ENCODE peak calls at places on chromosome 20, in six cellular contexts. One of them, this sample, is unnamed.

GRCh38 chr20:62501801-62502495 is 26.2 kb upstream of the GATA5 start:
- DNase-seq in caudate nucleus: no peak
- DNase-seq in T-helper 9 cell: peak; percentile 21
- DNase-seq in activated CD4-positive, alpha-beta T cell treated with anti-CD3 and anti-CD28 coated beads, Interleukin-2, amount 50 U/mL, for 4 hours: peak; percentile 61
- DNase-seq in H1: no peak
- DNase-seq in HFFc6: peak; percentile 6
- DNase-seq in this sample: no peak

GRCh38 chr20:35604444-35604750 is 11.2 kb upstream of the SPAG4 start:
- DNase-seq in caudate nucleus: no peak
- DNase-seq in T-helper 9 cell: no peak
- DNase-seq in activated CD4-positive, alpha-beta T cell treated with anti-CD3 and anti-CD28 coated beads, Interleukin-2, amount 50 U/mL, for 4 hours: no peak
- DNase-seq in H1: no peak
- DNase-seq in HFFc6: no peak
- DNase-seq in this sample: no peak

GRCh38 chr20:33793011-33793931 is 17.9 kb upstream of the CHMP4B start:
- DNase-seq in caudate nucleus: no peak
- DNase-seq in T-helper 9 cell: no peak
- DNase-seq in activated CD4-positive, alpha-beta T cell treated with anti-CD3 and anti-CD28 coated beads, Interleukin-2, amount 50 U/mL, for 4 hours: no peak
- DNase-seq in H1: no peak
- DNase-seq in HFFc6: no peak
- DNase-seq in this sample: no peak

GRCh38 chr20:9293145-9293544 is 221.2 kb upstream of the LAMP5 start:
- DNase-seq in caudate nucleus: no peak
- DNase-seq in T-helper 9 cell: no peak
- DNase-seq in activated CD4-positive, alpha-beta T cell treated with anti-CD3 and anti-CD28 coated beads, Interleukin-2, amount 50 U/mL, for 4 hours: no peak
- DNase-seq in H1: no peak
- DNase-seq in HFFc6: no peak
- DNase-seq in this sample: no peak

GRCh38 chr20:22887796-22888195 is 147.3 kb upstream of the SSTR4 start:
- DNase-seq in caudate nucleus: no peak
- DNase-seq in T-helper 9 cell: no peak
- DNase-seq in activated CD4-positive, alpha-beta T cell treated with anti-CD3 and anti-CD28 coated beads, Interleukin-2, amount 50 U/mL, for 4 hours: no peak
- DNase-seq in H1: no peak
- DNase-seq in HFFc6: no peak
- DNase-seq in this sample: no peak

GRCh38 chr20:6533321-6533720 is 234.2 kb upstream of the BMP2 start:
- DNase-seq in caudate nucleus: no peak
- DNase-seq in T-helper 9 cell: no peak
- DNase-seq in activated CD4-positive, alpha-beta T cell treated with anti-CD3 and anti-CD28 coated beads, Interleukin-2, amount 50 U/mL, for 4 hours: no peak
- DNase-seq in H1: no peak
- DNase-seq in HFFc6: no peak
- DNase-seq in this sample: peak; percentile 17

GRCh38 chr20:36532388-36532787 is 8.9 kb upstream of the MYL9 start:
- DNase-seq in caudate nucleus: no peak
- DNase-seq in T-helper 9 cell: no peak
- DNase-seq in activated CD4-positive, alpha-beta T cell treated with anti-CD3 and anti-CD28 coated beads, Interleukin-2, amount 50 U/mL, for 4 hours: no peak
- DNase-seq in H1: no peak
- DNase-seq in HFFc6: no peak
- DNase-seq in this sample: no peak

GRCh38 chr20:38109657-38110524 is 55.2 kb downstream of the TGM2 start:
- DNase-seq in caudate nucleus: no peak
- DNase-seq in T-helper 9 cell: no peak
- DNase-seq in activated CD4-positive, alpha-beta T cell treated with anti-CD3 and anti-CD28 coated beads, Interleukin-2, amount 50 U/mL, for 4 hours: no peak
- DNase-seq in H1: no peak
- DNase-seq in HFFc6: peak; percentile 96
- DNase-seq in this sample: peak; percentile 98

GRCh38 chr20:37365760-37366638 is 20.1 kb downstream of the SRC start:
- DNase-seq in caudate nucleus: no peak
- DNase-seq in T-helper 9 cell: no peak
- DNase-seq in activated CD4-positive, alpha-beta T cell treated with anti-CD3 and anti-CD28 coated beads, Interleukin-2, amount 50 U/mL, for 4 hours: no peak
- DNase-seq in H1: no peak
- DNase-seq in HFFc6: no peak
- DNase-seq in this sample: no peak

GRCh38 chr20:362271-363254 is 15.7 kb downstream of the NRSN2 start:
- DNase-seq in caudate nucleus: peak; percentile 18
- DNase-seq in T-helper 9 cell: no peak
- DNase-seq in activated CD4-positive, alpha-beta T cell treated with anti-CD3 and anti-CD28 coated beads, Interleukin-2, amount 50 U/mL, for 4 hours: no peak
- DNase-seq in H1: no peak
- DNase-seq in HFFc6: peak; percentile 70
- DNase-seq in this sample: peak; percentile 53

GRCh38 chr20:32986331-32986966 is 17.8 kb downstream of the SUN5 start:
- DNase-seq in caudate nucleus: no peak
- DNase-seq in T-helper 9 cell: no peak
- DNase-seq in activated CD4-positive, alpha-beta T cell treated with anti-CD3 and anti-CD28 coated beads, Interleukin-2, amount 50 U/mL, for 4 hours: no peak
- DNase-seq in H1: no peak
- DNase-seq in HFFc6: no peak
- DNase-seq in this sample: no peak

GRCh38 chr20:49267327-49267726 is 10.5 kb downstream of the ZNFX1 start:
- DNase-seq in caudate nucleus: no peak
- DNase-seq in T-helper 9 cell: no peak
- DNase-seq in activated CD4-positive, alpha-beta T cell treated with anti-CD3 and anti-CD28 coated beads, Interleukin-2, amount 50 U/mL, for 4 hours: no peak
- DNase-seq in H1: no peak
- DNase-seq in HFFc6: no peak
- DNase-seq in this sample: no peak

GRCh38 chr20:20267685-20268429 is 100.0 kb upstream of the INSM1 start:
- DNase-seq in caudate nucleus: no peak
- DNase-seq in T-helper 9 cell: no peak
- DNase-seq in activated CD4-positive, alpha-beta T cell treated with anti-CD3 and anti-CD28 coated beads, Interleukin-2, amount 50 U/mL, for 4 hours: no peak
- DNase-seq in H1: no peak
- DNase-seq in HFFc6: no peak
- DNase-seq in this sample: no peak

GRCh38 chr20:58718121-58718563 is 25.5 kb downstream of the NPEPL1 start:
- DNase-seq in caudate nucleus: no peak
- DNase-seq in T-helper 9 cell: no peak
- DNase-seq in activated CD4-positive, alpha-beta T cell treated with anti-CD3 and anti-CD28 coated beads, Interleukin-2, amount 50 U/mL, for 4 hours: no peak
- DNase-seq in H1: no peak
- DNase-seq in HFFc6: no peak
- DNase-seq in this sample: no peak

GRCh38 chr20:8756410-8756809 is 312.5 kb upstream of the PLCB4 start:
- DNase-seq in caudate nucleus: no peak
- DNase-seq in T-helper 9 cell: no peak
- DNase-seq in activated CD4-positive, alpha-beta T cell treated with anti-CD3 and anti-CD28 coated beads, Interleukin-2, amount 50 U/mL, for 4 hours: no peak
- DNase-seq in H1: no peak
- DNase-seq in HFFc6: peak; percentile 94
- DNase-seq in this sample: peak; percentile 66

GRCh38 chr20:21564127-21564773 is 50.4 kb upstream of the NKX2-2 start:
- DNase-seq in caudate nucleus: no peak
- DNase-seq in T-helper 9 cell: no peak
- DNase-seq in activated CD4-positive, alpha-beta T cell treated with anti-CD3 and anti-CD28 coated beads, Interleukin-2, amount 50 U/mL, for 4 hours: no peak
- DNase-seq in H1: no peak
- DNase-seq in HFFc6: no peak
- DNase-seq in this sample: no peak

GRCh38 chr20:32142991-32143390 is 33.5 kb downstream of the TM9SF4 start:
- DNase-seq in caudate nucleus: no peak
- DNase-seq in T-helper 9 cell: no peak
- DNase-seq in activated CD4-positive, alpha-beta T cell treated with anti-CD3 and anti-CD28 coated beads, Interleukin-2, amount 50 U/mL, for 4 hours: no peak
- DNase-seq in H1: no peak
- DNase-seq in HFFc6: no peak
- DNase-seq in this sample: no peak

GRCh38 chr20:31572042-31572700 is 32.9 kb upstream of the ID1 start:
- DNase-seq in caudate nucleus: no peak
- DNase-seq in T-helper 9 cell: no peak
- DNase-seq in activated CD4-positive, alpha-beta T cell treated with anti-CD3 and anti-CD28 coated beads, Interleukin-2, amount 50 U/mL, for 4 hours: peak; percentile 8
- DNase-seq in H1: no peak
- DNase-seq in HFFc6: no peak
- DNase-seq in this sample: no peak

GRCh38 chr20:57899554-57899953 is 189.7 kb upstream of the PMEPA1 start:
- DNase-seq in caudate nucleus: no peak
- DNase-seq in T-helper 9 cell: no peak
- DNase-seq in activated CD4-positive, alpha-beta T cell treated with anti-CD3 and anti-CD28 coated beads, Interleukin-2, amount 50 U/mL, for 4 hours: no peak
- DNase-seq in H1: no peak
- DNase-seq in HFFc6: no peak
- DNase-seq in this sample: no peak

GRCh38 chr20:33947709-33948295 is 45.9 kb upstream of the RALY start:
- DNase-seq in caudate nucleus: no peak
- DNase-seq in T-helper 9 cell: peak; percentile 23
- DNase-seq in activated CD4-positive, alpha-beta T cell treated with anti-CD3 and anti-CD28 coated beads, Interleukin-2, amount 50 U/mL, for 4 hours: peak; percentile 11
- DNase-seq in H1: peak; percentile 59
- DNase-seq in HFFc6: peak; percentile 51
- DNase-seq in this sample: no peak

GRCh38 chr20:38499366-38499765 is 26.7 kb downstream of the RALGAPB start:
- DNase-seq in caudate nucleus: no peak
- DNase-seq in T-helper 9 cell: no peak
- DNase-seq in activated CD4-positive, alpha-beta T cell treated with anti-CD3 and anti-CD28 coated beads, Interleukin-2, amount 50 U/mL, for 4 hours: no peak
- DNase-seq in H1: no peak
- DNase-seq in HFFc6: no peak
- DNase-seq in this sample: no peak

GRCh38 chr20:25278636-25279361 is 30.9 kb downstream of the PYGB start:
- DNase-seq in caudate nucleus: no peak
- DNase-seq in T-helper 9 cell: no peak
- DNase-seq in activated CD4-positive, alpha-beta T cell treated with anti-CD3 and anti-CD28 coated beads, Interleukin-2, amount 50 U/mL, for 4 hours: no peak
- DNase-seq in H1: no peak
- DNase-seq in HFFc6: no peak
- DNase-seq in this sample: no peak

GRCh38 chr20:20695250-20695816 is 17.1 kb downstream of the RALGAPA2 start:
- DNase-seq in caudate nucleus: no peak
- DNase-seq in T-helper 9 cell: no peak
- DNase-seq in activated CD4-positive, alpha-beta T cell treated with anti-CD3 and anti-CD28 coated beads, Interleukin-2, amount 50 U/mL, for 4 hours: no peak
- DNase-seq in H1: no peak
- DNase-seq in HFFc6: no peak
- DNase-seq in this sample: no peak

GRCh38 chr20:32455901-32456701 is 98.0 kb downstream of the ASXL1 start:
- DNase-seq in caudate nucleus: no peak
- DNase-seq in T-helper 9 cell: no peak
- DNase-seq in activated CD4-positive, alpha-beta T cell treated with anti-CD3 and anti-CD28 coated beads, Interleukin-2, amount 50 U/mL, for 4 hours: no peak
- DNase-seq in H1: no peak
- DNase-seq in HFFc6: no peak
- DNase-seq in this sample: no peak

GRCh38 chr20:46622125-46622524 is 29.1 kb downstream of the SLC13A3 start:
- DNase-seq in caudate nucleus: no peak
- DNase-seq in T-helper 9 cell: no peak
- DNase-seq in activated CD4-positive, alpha-beta T cell treated with anti-CD3 and anti-CD28 coated beads, Interleukin-2, amount 50 U/mL, for 4 hours: no peak
- DNase-seq in H1: no peak
- DNase-seq in HFFc6: no peak
- DNase-seq in this sample: no peak

GRCh38 chr20:23291575-23292240 is 58.9 kb upstream of the NXT1 start:
- DNase-seq in caudate nucleus: no peak
- DNase-seq in T-helper 9 cell: no peak
- DNase-seq in activated CD4-positive, alpha-beta T cell treated with anti-CD3 and anti-CD28 coated beads, Interleukin-2, amount 50 U/mL, for 4 hours: no peak
- DNase-seq in H1: no peak
- DNase-seq in HFFc6: no peak
- DNase-seq in this sample: no peak

GRCh38 chr20:32119734-32120133 is 10.2 kb downstream of the TM9SF4 start:
- DNase-seq in caudate nucleus: no peak
- DNase-seq in T-helper 9 cell: no peak
- DNase-seq in activated CD4-positive, alpha-beta T cell treated with anti-CD3 and anti-CD28 coated beads, Interleukin-2, amount 50 U/mL, for 4 hours: no peak
- DNase-seq in H1: no peak
- DNase-seq in HFFc6: no peak
- DNase-seq in this sample: no peak

GRCh38 chr20:12179692-12180091 is 262.0 kb downstream of the BTBD3 start:
- DNase-seq in caudate nucleus: no peak
- DNase-seq in T-helper 9 cell: no peak
- DNase-seq in activated CD4-positive, alpha-beta T cell treated with anti-CD3 and anti-CD28 coated beads, Interleukin-2, amount 50 U/mL, for 4 hours: no peak
- DNase-seq in H1: no peak
- DNase-seq in HFFc6: no peak
- DNase-seq in this sample: no peak

GRCh38 chr20:9792674-9793073 is 46.2 kb downstream of the PAK5 start:
- DNase-seq in caudate nucleus: peak; percentile 7
- DNase-seq in T-helper 9 cell: no peak
- DNase-seq in activated CD4-positive, alpha-beta T cell treated with anti-CD3 and anti-CD28 coated beads, Interleukin-2, amount 50 U/mL, for 4 hours: no peak
- DNase-seq in H1: no peak
- DNase-seq in HFFc6: no peak
- DNase-seq in this sample: no peak

GRCh38 chr20:59390437-59390836 is 90.0 kb downstream of the EDN3 start:
- DNase-seq in caudate nucleus: no peak
- DNase-seq in T-helper 9 cell: no peak
- DNase-seq in activated CD4-positive, alpha-beta T cell treated with anti-CD3 and anti-CD28 coated beads, Interleukin-2, amount 50 U/mL, for 4 hours: no peak
- DNase-seq in H1: no peak
- DNase-seq in HFFc6: no peak
- DNase-seq in this sample: no peak

GRCh38 chr20:14449323-14449722 is 111.9 kb upstream of the FLRT3 start:
- DNase-seq in caudate nucleus: no peak
- DNase-seq in T-helper 9 cell: no peak
- DNase-seq in activated CD4-positive, alpha-beta T cell treated with anti-CD3 and anti-CD28 coated beads, Interleukin-2, amount 50 U/mL, for 4 hours: no peak
- DNase-seq in H1: no peak
- DNase-seq in HFFc6: no peak
- DNase-seq in this sample: no peak

GRCh38 chr20:5714261-5715041 is 35.8 kb upstream of the SHLD1 start:
- DNase-seq in caudate nucleus: no peak
- DNase-seq in T-helper 9 cell: peak; percentile 70
- DNase-seq in activated CD4-positive, alpha-beta T cell treated with anti-CD3 and anti-CD28 coated beads, Interleukin-2, amount 50 U/mL, for 4 hours: peak; percentile 73
- DNase-seq in H1: no peak
- DNase-seq in HFFc6: peak; percentile 7
- DNase-seq in this sample: no peak